ENCODE peak calls at places on chromosomes 7 and 10, in six cellular contexts. D is NCI-H2081, P is GM20000, M is caudate nucleus, W is occipital lobe, G is mesendoderm. Z is an unnamed sample.

GRCh38 chr7:55534262-55534915 is 37.9 kb downstream of the VOPP1 start:
- DNase-seq in W (no peak), D (no peak), M (no peak), P (peak; percentile 85), G (no peak), Z (no peak)

GRCh38 chr10:124225468-124226270 is 132.3 kb upstream of the CHST15 start:
- DNase-seq in P (peak; percentile 42), M (no peak), W (no peak), G (no peak), D (no peak), Z (no peak)

GRCh38 chr7:18420758-18421157 is 74.8 kb upstream of the HDAC9 start:
- DNase-seq in D (no peak), W (no peak), G (no peak), P (no peak), M (no peak), Z (no peak)

GRCh38 chr7:45943986-45944385 is 22.9 kb upstream of the IGFBP3 start:
- DNase-seq in G (no peak), W (no peak), M (no peak), P (no peak), D (no peak), Z (no peak)

GRCh38 chr10:86225098-86225782 is 141.4 kb downstream of the GRID1 start:
- DNase-seq in M (no peak), D (no peak), G (peak; percentile 57), P (no peak), W (no peak), Z (no peak)

GRCh38 chr7:39587393-39587792 is 21.2 kb downstream of the YAE1 start:
- DNase-seq in G (no peak), D (no peak), M (no peak), W (no peak), P (no peak), Z (no peak)

GRCh38 chr10:44180321-44181154 is 204.4 kb downstream of the CXCL12 start:
- DNase-seq in W (no peak), M (no peak), D (no peak), P (no peak), G (peak; percentile 9), Z (no peak)

GRCh38 chr10:49441488-49442476 is 45.9 kb upstream of the DRGX start:
- DNase-seq in W (no peak), M (no peak), P (no peak), D (no peak), G (no peak), Z (no peak)

GRCh38 chr7:134289423-134289822 is 27.3 kb downstream of the SLC35B4 start:
- DNase-seq in D (no peak), G (no peak), P (no peak), W (no peak), M (no peak), Z (no peak)

GRCh38 chr7:90412458-90413184 is 9.4 kb downstream of the CLDN12 start:
- DNase-seq in W (no peak), P (no peak), G (peak; percentile 58), M (no peak), D (peak; percentile 10), Z (peak; percentile 33)

GRCh38 chr7:105006367-105007139 is 7.5 kb upstream of the KMT2E start:
- DNase-seq in P (no peak), M (no peak), W (no peak), G (peak; percentile 26), D (no peak), Z (no peak)

GRCh38 chr10:73586583-73586984 is 4.6 kb downstream of the USP54 start:
- DNase-seq in G (no peak), M (no peak), D (no peak), P (no peak), W (no peak), Z (no peak)

GRCh38 chr7:50826371-50827172 is 43.9 kb upstream of the GRB10 start:
- DNase-seq in P (no peak), W (no peak), M (no peak), D (no peak), G (peak; percentile 48), Z (no peak)

GRCh38 chr10:99993994-99994689 is 15.6 kb downstream of the DNMBP start:
- DNase-seq in P (peak; percentile 76), M (peak; percentile 12), W (no peak), G (peak; percentile 62), D (no peak), Z (no peak)

GRCh38 chr10:132417957-132418441 is 21.0 kb downstream of the PWWP2B start:
- DNase-seq in P (peak; percentile 36), D (no peak), G (peak; percentile 47), W (no peak), M (no peak), Z (no peak)

GRCh38 chr10:119933179-119933578 is 40.6 kb downstream of the SEC23IP start:
- DNase-seq in P (no peak), D (no peak), G (peak; percentile 87), M (no peak), W (no peak), Z (peak; percentile 78)

Z was measured in neural progenitor cell.